ENCODE peak calls at places on chromosomes 11 and 22, in four cellular contexts. One of them, this sample, is unnamed.

GRCh38 chr11:69828971-69829344 is 9.7 kb upstream of the FGF3 start:
- DNase-seq in coronary artery: no peak
- DNase-seq in stomach: no peak
- DNase-seq in right lobe of liver: no peak
- DNase-seq in this sample: no peak

GRCh38 chr11:1701041-1701807 is 4.2 kb downstream of the KRTAP5-6 start:
- DNase-seq in stomach: no peak
- DNase-seq in right lobe of liver: peak
- DNase-seq in coronary artery: no peak
- DNase-seq in this sample: no peak

GRCh38 chr11:8760896-8761295 is 78.3 kb downstream of the RPL27A start:
- DNase-seq in stomach: no peak
- DNase-seq in coronary artery: no peak
- DNase-seq in right lobe of liver: no peak
- DNase-seq in this sample: no peak

GRCh38 chr11:32289701-32290100 is 145.6 kb downstream of the WT1 start:
- DNase-seq in coronary artery: no peak
- DNase-seq in stomach: no peak
- DNase-seq in right lobe of liver: no peak
- DNase-seq in this sample: no peak

GRCh38 chr11:119611027-119611426 is 118.0 kb downstream of the NECTIN1 start:
- DNase-seq in coronary artery: no peak
- DNase-seq in right lobe of liver: no peak
- DNase-seq in stomach: no peak
- DNase-seq in this sample: no peak

GRCh38 chr11:109933126-109933525 is 160.1 kb upstream of the ZC3H12C start:
- DNase-seq in stomach: no peak
- DNase-seq in coronary artery: no peak
- DNase-seq in right lobe of liver: no peak
- DNase-seq in this sample: no peak

GRCh38 chr11:123221074-123221473 is 26.0 kb upstream of the CLMP start:
- DNase-seq in right lobe of liver: no peak
- DNase-seq in coronary artery: no peak
- DNase-seq in stomach: no peak
- DNase-seq in this sample: no peak

GRCh38 chr11:29623144-29623722 is 393.6 kb downstream of the KCNA4 start:
- DNase-seq in stomach: no peak
- DNase-seq in coronary artery: no peak
- DNase-seq in right lobe of liver: no peak
- DNase-seq in this sample: no peak

GRCh38 chr11:8839957-8840945 is 70.7 kb upstream of the AKIP1 start:
- DNase-seq in stomach: peak
- DNase-seq in right lobe of liver: no peak
- DNase-seq in coronary artery: no peak
- DNase-seq in this sample: no peak

GRCh38 chr11:47437746-47438418 is 11.1 kb downstream of the RAPSN start:
- DNase-seq in stomach: peak
- DNase-seq in coronary artery: no peak
- DNase-seq in right lobe of liver: peak
- DNase-seq in this sample: no peak

GRCh38 chr11:104650234-104650633 is 248.0 kb downstream of the CASP12 start:
- DNase-seq in stomach: no peak
- DNase-seq in coronary artery: no peak
- DNase-seq in right lobe of liver: no peak
- DNase-seq in this sample: no peak

GRCh38 chr22:29470159-29470855 is 9.7 kb upstream of the NEFH start:
- DNase-seq in stomach: peak
- DNase-seq in right lobe of liver: peak
- DNase-seq in coronary artery: no peak
- DNase-seq in this sample: peak

GRCh38 chr22:27489265-27489675 is 312.3 kb downstream of the MN1 start:
- DNase-seq in coronary artery: no peak
- DNase-seq in stomach: peak
- DNase-seq in right lobe of liver: peak
- DNase-seq in this sample: no peak

GRCh38 chr11:133945087-133945974 is 11.4 kb downstream of the IGSF9B start:
- DNase-seq in right lobe of liver: no peak
- DNase-seq in stomach: no peak
- DNase-seq in coronary artery: no peak
- DNase-seq in this sample: no peak

GRCh38 chr11:133948711-133949110 is 8.1 kb downstream of the IGSF9B start:
- DNase-seq in right lobe of liver: no peak
- DNase-seq in coronary artery: no peak
- DNase-seq in stomach: no peak
- DNase-seq in this sample: no peak

GRCh38 chr11:133946541-133947297 is 10.0 kb downstream of the IGSF9B start:
- DNase-seq in right lobe of liver: no peak
- DNase-seq in coronary artery: no peak
- DNase-seq in stomach: no peak
- DNase-seq in this sample: no peak

GRCh38 chr11:133946018-133946417 is 10.8 kb downstream of the IGSF9B start:
- DNase-seq in right lobe of liver: no peak
- DNase-seq in coronary artery: no peak
- DNase-seq in stomach: no peak
- DNase-seq in this sample: no peak

DNA sequence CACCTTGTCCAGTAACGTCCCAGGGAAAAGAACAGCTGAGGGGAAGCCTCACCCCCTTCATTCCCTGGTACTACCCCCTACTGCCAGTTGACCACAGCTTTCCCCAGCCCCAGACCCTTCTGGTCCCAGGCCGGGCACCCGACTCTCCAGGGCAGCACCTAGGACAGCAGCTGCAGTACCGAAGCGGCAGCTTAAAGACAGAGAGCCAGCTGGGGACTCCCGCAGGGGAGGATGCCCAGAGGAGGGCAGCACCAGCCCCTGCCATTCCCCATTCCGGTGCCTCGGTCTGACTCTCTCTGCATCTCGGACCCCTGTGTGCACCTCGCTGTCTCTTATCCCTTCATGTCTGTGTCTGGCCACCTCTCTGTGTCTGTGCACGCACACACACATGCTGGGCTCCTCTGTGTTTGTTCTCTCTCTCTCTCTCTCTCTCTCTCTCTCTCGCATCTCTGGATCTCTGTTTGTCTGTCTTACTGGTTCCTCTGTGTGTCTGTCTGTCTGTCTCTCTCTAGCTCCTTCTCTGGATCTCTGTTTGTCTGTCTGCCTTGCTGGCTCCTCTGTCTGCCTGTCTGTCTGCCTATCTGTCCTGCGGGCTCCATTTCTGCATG is 9.4 kb downstream of the IGSF9B start:
- DNase-seq in right lobe of liver: no peak
- DNase-seq in stomach: no peak
- DNase-seq in coronary artery: no peak
- DNase-seq in this sample: peak
- TF ChIP-seq CTCF in right lobe of liver: no peak
- TF ChIP-seq CTCF in stomach: no peak
- TF ChIP-seq CTCF in coronary artery: peak
- TF ChIP-seq CTCF in this sample: no peak

DNA sequence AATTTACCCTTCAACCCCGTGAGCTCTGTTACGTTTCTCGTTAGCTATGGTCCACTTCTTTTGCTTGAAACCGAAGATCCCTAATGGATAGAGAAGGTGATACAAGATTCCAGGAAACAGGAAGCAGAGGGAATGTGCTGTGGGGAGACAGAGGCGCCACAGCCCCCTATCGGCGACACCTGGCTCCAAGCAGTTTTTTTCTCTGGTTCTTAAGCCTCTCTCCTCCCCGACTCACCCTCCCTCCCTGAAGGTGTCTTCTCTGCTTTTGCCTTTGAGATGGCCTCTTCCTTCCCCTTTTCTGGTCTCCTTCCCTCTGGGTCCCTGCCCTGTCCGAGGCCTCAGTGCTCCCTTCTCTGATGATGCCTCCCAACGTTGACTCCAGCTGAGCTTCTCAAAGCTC is 14.2 kb upstream of the APOBEC3A start:
- DNase-seq in coronary artery: no peak
- DNase-seq in stomach: peak
- DNase-seq in right lobe of liver: peak
- DNase-seq in this sample: no peak
- TF ChIP-seq CTCF in coronary artery: no peak
- TF ChIP-seq CTCF in stomach: no peak
- TF ChIP-seq CTCF in right lobe of liver: no peak
- TF ChIP-seq CTCF in this sample: no peak

GRCh38 chr11:15149050-15149449 is 34.3 kb downstream of the INSC start:
- DNase-seq in stomach: no peak
- DNase-seq in coronary artery: no peak
- DNase-seq in right lobe of liver: no peak
- DNase-seq in this sample: no peak
- TF ChIP-seq CTCF in stomach: no peak
- TF ChIP-seq CTCF in coronary artery: no peak
- TF ChIP-seq CTCF in right lobe of liver: no peak
- TF ChIP-seq CTCF in this sample: no peak

DNA sequence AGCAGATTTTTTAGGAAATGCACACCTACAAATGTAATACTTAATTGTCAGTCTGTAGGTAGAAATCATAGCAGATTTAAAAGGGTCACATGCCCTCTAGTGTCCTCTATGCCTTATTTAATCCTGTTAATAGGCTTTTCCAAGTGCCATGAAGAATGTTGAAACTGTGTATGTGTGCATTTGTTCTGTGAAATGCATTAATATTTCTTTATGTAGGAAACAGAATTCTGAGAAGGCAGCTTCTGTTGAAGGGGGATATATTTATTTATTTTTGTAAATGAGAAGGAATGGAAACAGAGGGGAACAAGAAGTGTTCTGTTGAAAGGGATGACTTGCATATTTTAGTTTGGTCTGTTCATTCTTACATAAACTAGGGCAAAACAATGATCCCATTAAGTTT is 51.0 kb downstream of the SVIP start:
- DNase-seq in coronary artery: no peak
- DNase-seq in stomach: no peak
- DNase-seq in right lobe of liver: no peak
- DNase-seq in this sample: no peak
- TF ChIP-seq CTCF in coronary artery: no peak
- TF ChIP-seq CTCF in stomach: no peak
- TF ChIP-seq CTCF in right lobe of liver: peak
- TF ChIP-seq CTCF in this sample: peak

GRCh38 chr11:131584694-131585592 is 214.5 kb downstream of the NTM start:
- DNase-seq in right lobe of liver: no peak
- DNase-seq in stomach: no peak
- DNase-seq in coronary artery: no peak
- DNase-seq in this sample: peak
- TF ChIP-seq CTCF in right lobe of liver: no peak
- TF ChIP-seq CTCF in stomach: no peak
- TF ChIP-seq CTCF in coronary artery: no peak
- TF ChIP-seq CTCF in this sample: peak

DNA sequence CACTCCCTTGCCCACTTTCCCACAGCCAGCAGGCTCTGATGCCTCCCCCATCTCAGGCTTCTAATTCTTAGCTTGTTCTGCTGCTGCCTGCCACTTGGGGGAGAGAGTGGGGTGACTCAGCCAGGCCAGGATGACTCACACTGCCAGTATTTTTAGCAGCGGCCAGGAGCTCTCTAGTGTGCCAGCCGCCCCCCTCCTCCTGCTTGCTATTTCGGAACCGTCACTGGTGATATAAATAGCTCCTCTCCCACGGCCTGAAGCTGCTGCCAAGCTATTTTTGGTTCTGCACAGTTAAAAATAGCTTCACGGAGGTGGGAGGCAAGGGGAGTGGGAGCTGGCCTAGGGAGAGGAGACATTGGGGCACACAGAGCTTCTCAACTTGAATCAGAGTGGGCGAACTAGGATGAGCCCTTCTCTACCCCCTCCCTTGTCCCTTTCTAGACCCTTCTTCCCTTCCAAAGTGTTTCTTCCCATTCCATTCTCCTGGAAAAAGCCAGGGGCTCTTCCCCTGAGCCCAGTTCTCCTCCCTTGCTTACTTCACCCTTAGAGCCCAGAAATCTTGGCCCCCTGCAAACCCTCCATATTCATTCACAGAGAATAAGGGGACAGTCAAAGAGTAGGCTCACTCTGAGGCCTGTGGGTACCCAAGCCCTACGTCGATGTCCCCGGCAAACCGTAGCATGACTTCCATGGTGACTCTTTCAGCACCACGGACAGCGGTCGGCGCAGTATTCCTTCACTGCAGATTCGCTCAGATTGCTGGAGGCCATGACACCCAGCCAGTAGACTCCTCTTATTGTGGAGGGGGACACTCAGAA is 2.5 kb upstream of the NPAS4 start:
- DNase-seq in coronary artery: peak
- DNase-seq in right lobe of liver: no peak
- DNase-seq in stomach: peak
- DNase-seq in this sample: peak
- TF ChIP-seq CTCF in coronary artery: no peak
- TF ChIP-seq CTCF in right lobe of liver: no peak
- TF ChIP-seq CTCF in stomach: peak
- TF ChIP-seq CTCF in this sample: peak

DNA sequence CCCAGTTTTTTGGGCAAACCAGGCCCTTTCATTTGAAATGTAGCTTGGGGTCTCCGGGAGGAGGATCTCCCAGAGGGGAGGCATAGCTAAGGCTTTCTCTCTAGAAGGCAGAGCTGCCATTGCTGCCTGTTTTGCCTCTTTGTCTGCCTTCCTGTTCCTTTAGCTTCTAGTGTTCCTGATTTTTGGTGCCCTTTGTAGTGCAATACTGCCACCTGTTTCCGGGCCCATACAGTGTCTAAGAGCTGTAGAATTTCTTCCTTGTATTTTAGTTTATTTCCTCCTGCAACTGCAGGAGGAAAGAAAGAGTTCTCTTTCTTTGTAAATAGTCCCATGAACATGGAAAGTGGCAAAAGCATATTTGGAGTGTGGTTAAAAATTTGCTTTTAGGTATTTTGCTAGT is 19.3 kb upstream of the GLYATL1 start:
- DNase-seq in right lobe of liver: no peak
- DNase-seq in coronary artery: no peak
- DNase-seq in stomach: no peak
- DNase-seq in this sample: no peak
- TF ChIP-seq CTCF in right lobe of liver: no peak
- TF ChIP-seq CTCF in coronary artery: no peak
- TF ChIP-seq CTCF in stomach: no peak
- TF ChIP-seq CTCF in this sample: no peak

GRCh38 chr11:11494348-11494747 is 127.5 kb downstream of the GALNT18 start:
- DNase-seq in coronary artery: no peak
- DNase-seq in stomach: no peak
- DNase-seq in right lobe of liver: no peak
- DNase-seq in this sample: no peak
- TF ChIP-seq CTCF in coronary artery: no peak
- TF ChIP-seq CTCF in stomach: no peak
- TF ChIP-seq CTCF in right lobe of liver: no peak
- TF ChIP-seq CTCF in this sample: no peak

GRCh38 chr11:3135491-3136440 is 29.3 kb downstream of the OSBPL5 start:
- DNase-seq in stomach: no peak
- DNase-seq in right lobe of liver: no peak
- DNase-seq in coronary artery: no peak
- DNase-seq in this sample: no peak
- TF ChIP-seq CTCF in stomach: no peak
- TF ChIP-seq CTCF in right lobe of liver: no peak
- TF ChIP-seq CTCF in coronary artery: no peak
- TF ChIP-seq CTCF in this sample: no peak

GRCh38 chr22:19111584-19111983 is 10.6 kb downstream of the DGCR2 start:
- DNase-seq in right lobe of liver: no peak
- DNase-seq in stomach: no peak
- DNase-seq in coronary artery: no peak
- DNase-seq in this sample: no peak
- TF ChIP-seq CTCF in right lobe of liver: no peak
- TF ChIP-seq CTCF in stomach: no peak
- TF ChIP-seq CTCF in coronary artery: no peak
- TF ChIP-seq CTCF in this sample: no peak